ENCODE peak calls at places on chromosomes 7 and 10, in ten cellular contexts. I is activated CD4-positive, alpha-beta T cell treated with anti-CD3 and anti-CD28 coated beads, Interleukin-2, amount 50 U/mL, for 48 hours; P is nephron progenitor cell; H is AG10803; J is LoVo; C is sigmoid colon; K is brain pericyte; S is aorta; L is T-helper 1 cell; E is heart left ventricle. F is an unnamed sample.
A peak's percentile ranks its signal among the peaks of the same experiment; 100 is the strongest.

GRCh38 chr10:131200856-131201470 is 110.6 kb downstream of the TCERG1L start:
- DNase-seq in C (peak; percentile 40), I (no peak), E (no peak), S (peak; percentile 41), J (no peak), L (no peak), H (no peak), K (no peak), P (no peak), F (peak; percentile 8)

GRCh38 chr7:18995270-18995671 is 122.2 kb downstream of the TWIST1 start:
- DNase-seq in C (no peak), E (no peak), K (no peak), H (peak; percentile 74), S (no peak), J (no peak), L (no peak), P (no peak), I (no peak), F (no peak)

GRCh38 chr10:63421591-63421990 is 44.2 kb downstream of the JMJD1C start:
- DNase-seq in C (no peak), K (no peak), H (no peak), P (no peak), J (no peak), I (no peak), S (no peak), E (no peak), L (no peak), F (no peak)

GRCh38 chr10:118572286-118573041 is 23.0 kb downstream of the PRLHR start:
- DNase-seq in L (no peak), J (no peak), C (no peak), H (no peak), S (no peak), K (no peak), I (no peak), P (no peak), E (no peak), F (no peak)

GRCh38 chr10:92897916-92898315 is 49.6 kb downstream of the EXOC6 start:
- DNase-seq in H (no peak), P (no peak), S (no peak), E (no peak), I (no peak), C (no peak), K (no peak), L (no peak), J (no peak), F (no peak)

GRCh38 chr7:149725426-149725821 is 48.0 kb downstream of the ZNF467 start:
- DNase-seq in S (no peak), K (no peak), H (no peak), I (no peak), E (no peak), J (no peak), C (peak; percentile 66), P (no peak), L (no peak), F (no peak)

GRCh38 chr10:15817407-15818046 is 42.8 kb downstream of the MINDY3 start:
- DNase-seq in H (peak; percentile 3), K (no peak), I (no peak), P (no peak), E (no peak), C (no peak), L (no peak), S (no peak), J (no peak), F (no peak)

GRCh38 chr10:49650724-49651034 is 28.8 kb upstream of the C10orf53 start:
- DNase-seq in P (no peak), E (no peak), I (no peak), C (no peak), K (no peak), H (no peak), J (no peak), S (peak; percentile 46), L (no peak), F (no peak)

GRCh38 chr7:234712-235553 is 42.6 kb downstream of the FAM20C start:
- DNase-seq in C (peak; percentile 92), H (peak; percentile 70), S (peak; percentile 90), P (no peak), K (no peak), E (peak; percentile 53), J (no peak), L (no peak), I (no peak), F (peak; percentile 82)

GRCh38 chr10:127151981-127152699 is 44.3 kb downstream of the INSYN2A start:
- DNase-seq in P (no peak), J (no peak), I (no peak), L (no peak), S (no peak), C (no peak), H (no peak), E (no peak), K (no peak), F (no peak)

GRCh38 chr10:52477305-52477704 is 163.2 kb downstream of the DKK1 start:
- DNase-seq in C (no peak), K (no peak), L (no peak), P (no peak), I (no peak), J (no peak), H (no peak), S (no peak), E (no peak), F (no peak)

GRCh38 chr7:84191842-84192241 is 2.7 kb downstream of the SEMA3A start:
- DNase-seq in H (no peak), J (peak; percentile 43), E (no peak), C (no peak), L (no peak), P (no peak), I (no peak), S (no peak), K (no peak), F (no peak)

GRCh38 chr10:4181075-4181474 is 396.1 kb upstream of the KLF6 start:
- DNase-seq in J (no peak), K (no peak), L (no peak), H (peak; percentile 56), C (no peak), P (no peak), E (no peak), S (no peak), I (no peak), F (no peak)

GRCh38 chr10:110137142-110137545 is 70.3 kb upstream of the MXI1 start:
- DNase-seq in K (peak; percentile 54), E (no peak), L (no peak), J (peak; percentile 79), I (no peak), P (no peak), S (no peak), H (peak; percentile 82), C (no peak), F (no peak)

GRCh38 chr10:7296648-7297047 is 114.2 kb downstream of the SFMBT2 start:
- DNase-seq in S (no peak), L (no peak), J (no peak), H (no peak), I (no peak), K (no peak), C (no peak), E (no peak), P (no peak), F (no peak)

GRCh38 chr7:65251851-65252620 is 121.6 kb upstream of the ZNF92 start:
- DNase-seq in P (peak; percentile 82), J (no peak), L (no peak), I (peak; percentile 55), H (no peak), S (no peak), E (peak; percentile 32), C (peak; percentile 61), K (no peak), F (peak; percentile 56)

GRCh38 chr7:45191361-45191760 is 33.8 kb downstream of the RAMP3 start:
- DNase-seq in H (no peak), P (no peak), C (no peak), S (no peak), I (no peak), L (no peak), E (no peak), K (no peak), J (no peak), F (no peak)

GRCh38 chr7:23115991-23116390 is 10.4 kb downstream of the KLHL7 start:
- DNase-seq in J (no peak), I (no peak), C (no peak), K (no peak), S (no peak), L (no peak), E (no peak), H (peak; percentile 11), P (no peak), F (no peak)

GRCh38 chr7:55252386-55252785 is 112.8 kb upstream of the LANCL2 start:
- DNase-seq in J (no peak), S (no peak), L (no peak), I (no peak), C (no peak), E (no peak), P (no peak), K (no peak), H (peak; percentile 23), F (no peak)

GRCh38 chr7:92781117-92781720 is 55.2 kb downstream of the CDK6 start:
- DNase-seq in J (no peak), P (no peak), S (no peak), C (no peak), L (no peak), H (peak; percentile 22), I (no peak), K (no peak), E (peak; percentile 52), F (peak; percentile 21)

GRCh38 chr10:20207700-20208099 is 391.5 kb downstream of the PLXDC2 start:
- DNase-seq in H (no peak), I (no peak), K (no peak), E (no peak), J (no peak), P (no peak), L (no peak), C (no peak), S (no peak), F (no peak)

GRCh38 chr10:7084255-7085005 is 326.4 kb downstream of the SFMBT2 start:
- DNase-seq in S (no peak), K (no peak), E (no peak), J (no peak), L (no peak), I (no peak), C (no peak), H (no peak), P (no peak), F (no peak)

GRCh38 chr7:1355568-1356340 is 103.5 kb downstream of the MICALL2 start:
- DNase-seq in H (no peak), E (no peak), I (no peak), L (no peak), P (no peak), K (no peak), S (peak; percentile 59), J (no peak), C (peak; percentile 40), F (no peak)

GRCh38 chr7:90772410-90772809 is 176.3 kb downstream of the CDK14 start:
- DNase-seq in I (no peak), L (no peak), C (no peak), E (no peak), H (no peak), S (no peak), K (no peak), J (no peak), P (no peak), F (no peak)

GRCh38 chr10:61110936-61111335 is 167.0 kb upstream of the RHOBTB1 start:
- DNase-seq in E (no peak), S (no peak), L (no peak), H (no peak), J (no peak), C (no peak), P (no peak), K (peak; percentile 15), I (no peak), F (no peak)

GRCh38 chr10:31320179-31320597 is 1.2 kb downstream of the ZEB1 start:
- DNase-seq in J (peak; percentile 27), S (peak; percentile 81), H (no peak), K (no peak), L (peak; percentile 28), P (peak; percentile 29), C (peak; percentile 78), I (peak; percentile 62), E (peak; percentile 56), F (peak; percentile 70)

F was measured in psoas muscle.